ENCODE peak calls at places on chromosomes 3 and 15, in seven cellular contexts. Q, T, Y, V, F, H and S are unnamed samples.
A peak's percentile ranks its signal among the peaks of the same experiment; 100 is the strongest.

GRCh38 chr3:157573281-157573680 is 70.1 kb upstream of the VEPH1 start:
- DNase-seq in F (no peak), V (no peak), Y (no peak), Q (no peak), H (no peak), T (no peak), S (no peak)

GRCh38 chr3:57777774-57778173 is 21.7 kb downstream of the SLMAP start:
- DNase-seq in V (no peak), F (no peak), T (no peak), Q (no peak), Y (no peak), H (no peak), S (no peak)

GRCh38 chr15:101325263-101326025 is 30.4 kb upstream of the SNRPA1 start:
- DNase-seq in F (no peak), T (no peak), Q (peak; percentile 7), H (no peak), Y (no peak), V (no peak), S (no peak)

GRCh38 chr3:72426618-72427397 is 421.4 kb downstream of the SHQ1 start:
- DNase-seq in V (no peak), Y (peak; percentile 68), F (no peak), H (no peak), Q (no peak), T (no peak), S (no peak)

GRCh38 chr3:142027713-142028112 is 121.6 kb downstream of the TFDP2 start:
- DNase-seq in T (peak; percentile 43), H (no peak), V (no peak), Y (peak; percentile 58), Q (peak; percentile 41), F (no peak), S (peak; percentile 10)

GRCh38 chr3:2158828-2159227 is 60.2 kb downstream of the CNTN4 start:
- DNase-seq in H (no peak), Q (no peak), Y (peak; percentile 61), T (no peak), F (no peak), V (no peak), S (no peak)

GRCh38 chr3:72152551-72153476 is 367.9 kb upstream of the PROK2 start:
- DNase-seq in H (no peak), Q (peak; percentile 79), V (no peak), Y (no peak), T (peak; percentile 70), F (peak; percentile 76), S (no peak)

GRCh38 chr3:17623464-17623863 is 119.0 kb downstream of the TBC1D5 start:
- DNase-seq in Y (no peak), H (no peak), F (no peak), T (no peak), V (no peak), Q (no peak), S (no peak)

GRCh38 chr3:182919866-182920357 is 60.4 kb downstream of the DCUN1D1 start:
- DNase-seq in F (no peak), V (no peak), T (no peak), Q (no peak), Y (no peak), H (no peak), S (no peak)

GRCh38 chr3:182925330-182925943 is 54.9 kb downstream of the DCUN1D1 start:
- DNase-seq in T (peak; percentile 33), Q (peak; percentile 12), Y (peak; percentile 87), F (peak; percentile 55), V (peak; percentile 43), H (no peak), S (peak; percentile 57)

GRCh38 chr3:182917134-182917533 is 63.2 kb downstream of the DCUN1D1 start:
- DNase-seq in Q (no peak), F (no peak), T (no peak), V (no peak), H (no peak), Y (no peak), S (no peak)

GRCh38 chr3:182921665-182922355 is 58.5 kb downstream of the DCUN1D1 start:
- DNase-seq in T (peak; percentile 59), F (no peak), Q (no peak), V (no peak), H (no peak), Y (no peak), S (no peak)

GRCh38 chr3:182920515-182921084 is 59.7 kb downstream of the DCUN1D1 start:
- DNase-seq in T (no peak), Q (no peak), H (no peak), F (no peak), V (no peak), Y (no peak), S (no peak)
- TF ChIP-seq CTCF in T (no peak), Q (no peak), H (no peak), F (no peak), V (no peak), Y (no peak), S (no peak)

DNA sequence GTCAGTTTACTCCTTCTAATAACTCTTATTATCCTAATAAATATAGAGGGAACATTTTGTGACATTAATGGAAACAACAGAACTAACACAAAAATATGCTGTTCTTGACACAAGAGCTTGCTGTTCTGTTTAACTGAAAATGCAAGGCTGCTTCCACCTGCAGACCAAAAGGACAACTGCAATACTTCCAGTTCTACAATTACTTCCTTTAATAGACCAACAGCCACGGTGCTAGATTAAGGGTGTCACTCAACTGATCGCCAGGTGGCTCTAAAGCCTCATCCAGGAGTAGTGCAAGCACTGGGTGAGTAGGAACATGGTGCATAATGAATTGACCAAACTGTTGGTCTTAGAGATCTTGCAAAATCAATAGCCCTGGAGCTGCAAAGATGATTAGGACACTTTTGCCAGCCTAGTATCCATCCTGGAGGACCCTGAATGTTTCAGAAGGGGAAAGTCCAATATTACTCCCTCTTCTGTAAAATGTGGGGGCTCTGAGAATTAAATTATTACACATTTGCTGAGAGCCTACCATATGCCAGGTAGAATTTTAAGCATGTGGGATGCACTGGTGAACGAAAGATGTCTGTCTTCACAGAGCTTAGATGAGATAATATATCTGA is 3.6 kb upstream of the CLDN16 start:
- DNase-seq in Q (peak; percentile 46), V (peak; percentile 40), F (peak; percentile 23), H (no peak), T (peak; percentile 87), Y (peak; percentile 89), S (peak; percentile 52)
- TF ChIP-seq CTCF in Q (peak; percentile 46), V (no peak), F (peak; percentile 51), H (no peak), T (peak; percentile 76), Y (peak; percentile 57), S (no peak)

DNA sequence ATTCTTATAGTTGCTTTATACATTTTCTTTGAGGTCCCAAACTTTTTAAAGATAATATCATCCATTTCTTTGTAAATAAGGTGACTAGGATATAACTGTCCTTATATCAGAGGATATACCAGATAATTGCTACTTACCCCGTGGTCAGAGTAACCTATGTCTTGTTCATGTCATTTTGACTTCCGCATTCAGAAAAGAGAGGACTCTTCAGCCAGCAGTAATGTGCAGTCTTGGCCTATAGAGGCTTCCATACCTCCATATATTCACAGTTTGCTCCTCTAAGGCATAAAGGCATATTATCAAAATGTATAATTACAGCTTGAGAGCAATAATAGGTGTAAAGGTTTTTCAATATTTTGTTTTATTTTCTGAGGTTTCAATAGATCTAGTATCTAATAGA is 38.5 kb downstream of the EPHA6 start:
- DNase-seq in T (no peak), H (no peak), Q (no peak), V (no peak), F (no peak), Y (no peak), S (no peak)
- TF ChIP-seq CTCF in T (no peak), H (no peak), Q (no peak), V (no peak), F (no peak), Y (no peak), S (no peak)

GRCh38 chr3:37112987-37113386 is 61.4 kb downstream of the LRRFIP2 start:
- DNase-seq in F (no peak), Q (no peak), Y (no peak), T (no peak), V (no peak), H (no peak), S (no peak)
- TF ChIP-seq CTCF in F (no peak), Q (no peak), Y (no peak), T (no peak), V (no peak), H (no peak), S (no peak)

GRCh38 chr15:94230886-94231727 is at the start of gene MCTP2:
- DNase-seq in H (peak; percentile 38), V (peak; percentile 62), T (peak; percentile 54), F (peak; percentile 34), Q (peak; percentile 93), Y (peak; percentile 40), S (peak; percentile 74)
- TF ChIP-seq CTCF in H (no peak), V (no peak), T (no peak), F (no peak), Q (no peak), Y (no peak), S (no peak)

GRCh38 chr15:69037482-69037881 is 23.0 kb downstream of the NOX5 start:
- DNase-seq in V (no peak), T (no peak), Q (no peak), F (no peak), Y (no peak), H (no peak), S (no peak)

GRCh38 chr15:69035918-69036258 is 21.4 kb downstream of the NOX5 start:
- DNase-seq in Q (no peak), V (no peak), T (no peak), F (no peak), Y (no peak), H (no peak), S (no peak)

GRCh38 chr15:69036856-69037255 is 22.4 kb downstream of the NOX5 start:
- DNase-seq in V (no peak), Y (no peak), T (no peak), Q (no peak), F (no peak), H (no peak), S (no peak)

GRCh38 chr15:69034352-69034751 is 19.9 kb downstream of the NOX5 start:
- DNase-seq in F (no peak), V (no peak), Y (no peak), Q (no peak), T (peak; percentile 68), H (no peak), S (no peak)

DNA sequence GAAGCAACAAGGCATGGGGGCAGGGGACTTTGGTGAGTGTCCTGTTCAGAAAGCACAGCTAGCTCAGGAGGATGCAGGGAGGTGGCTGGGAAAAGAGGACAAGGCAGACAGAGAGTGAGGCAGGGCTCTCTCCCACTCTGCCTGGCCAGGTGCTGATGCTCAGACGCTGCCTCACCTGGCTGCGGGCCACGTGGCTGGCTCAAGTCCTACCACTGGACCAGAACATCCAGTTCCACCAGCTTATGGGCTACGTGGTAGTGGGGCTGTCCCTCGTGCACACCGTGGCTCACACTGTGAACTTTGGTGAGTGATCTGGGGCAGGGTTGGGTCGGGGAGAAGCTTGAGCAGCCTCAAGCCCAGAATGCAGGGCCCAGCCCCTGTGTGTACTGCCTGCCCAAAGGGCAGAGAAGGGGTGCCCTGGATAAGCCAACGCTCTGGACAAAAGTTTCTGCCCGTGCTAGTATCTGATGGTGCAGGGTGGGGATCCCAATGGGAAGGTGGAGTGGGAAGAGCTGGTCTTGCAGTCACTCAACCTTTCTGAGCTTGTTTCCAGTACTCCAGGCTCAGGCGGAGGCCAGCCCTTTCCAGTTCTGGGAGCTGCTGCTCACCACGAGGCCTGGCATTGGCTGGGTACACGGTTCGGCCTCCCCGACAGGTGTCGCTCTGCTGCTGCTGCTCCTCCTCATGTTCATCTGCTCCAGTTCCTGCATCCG is 20.9 kb downstream of the NOX5 start:
- DNase-seq in V (peak; percentile 25), H (peak; percentile 22), T (no peak), Y (no peak), F (no peak), Q (peak; percentile 26), S (peak; percentile 46)
- TF ChIP-seq CTCF in V (no peak), H (peak; percentile 29), T (peak; percentile 50), Y (no peak), F (peak; percentile 18), Q (no peak), S (peak; percentile 30)